ENCODE peak calls at places on chromosomes 1 and 21, in four cellular contexts. D is A549, R is GM12878, U is NB4. E is an unnamed sample.

GRCh38 chr1:237166593-237167077 is 124.7 kb downstream of the RYR2 start:
- DNase-seq in U (no peak), R (no peak), D (no peak), E (no peak)

GRCh38 chr21:15282666-15283065 is 217.9 kb upstream of the NRIP1 start:
- DNase-seq in U (no peak), R (no peak), D (no peak), E (no peak)

GRCh38 chr1:98991127-98992003 is 13.3 kb downstream of the PLPPR5 start:
- DNase-seq in U (peak), D (no peak), R (peak), E (no peak)

GRCh38 chr1:81802601-81803422 is 2.1 kb downstream of the ADGRL2 start:
- DNase-seq in R (no peak), D (no peak), U (no peak), E (no peak)

GRCh38 chr1:6359568-6360496 is 33.7 kb downstream of the ACOT7 start:
- DNase-seq in R (peak), U (peak), D (no peak), E (peak)

GRCh38 chr21:44628707-44629391 is 2.0 kb downstream of the KRTAP10-9 start:
- DNase-seq in D (no peak), U (no peak), R (no peak), E (no peak)

GRCh38 chr1:68745006-68745405 is 248.1 kb upstream of the DEPDC1 start:
- DNase-seq in D (no peak), R (no peak), U (no peak), E (no peak)

GRCh38 chr1:7975212-7975865 is 13.8 kb downstream of the PARK7 start:
- DNase-seq in D (peak), U (peak), R (no peak), E (peak)

GRCh38 chr1:203227684-203228083 is 1.8 kb downstream of the CHIT1 start:
- DNase-seq in D (no peak), U (no peak), R (no peak), E (no peak)

GRCh38 chr1:154962238-154962678 is 676 bp upstream of the PYGO2 start:
- DNase-seq in D (no peak), U (peak), R (no peak), E (no peak)

GRCh38 chr1:238892612-238893011 is 493.8 kb upstream of the CHRM3 start:
- DNase-seq in R (no peak), U (no peak), D (no peak), E (no peak)

GRCh38 chr1:180588121-180588520 is 29.4 kb downstream of the OVAAL start:
- DNase-seq in U (no peak), D (no peak), R (no peak), E (no peak)

GRCh38 chr1:206029484-206029883 is 5.8 kb upstream of the CTSE start:
- DNase-seq in U (no peak), D (no peak), R (no peak), E (no peak)

GRCh38 chr1:232457607-232458006 is 172.3 kb downstream of the SIPA1L2 start:
- DNase-seq in R (peak), D (no peak), U (no peak), E (no peak)

GRCh38 chr1:232459826-232460225 is 170.1 kb downstream of the SIPA1L2 start:
- DNase-seq in U (no peak), R (no peak), D (no peak), E (no peak)

GRCh38 chr1:232459087-232459486 is 170.8 kb downstream of the SIPA1L2 start:
- DNase-seq in D (no peak), R (no peak), U (peak), E (no peak)

GRCh38 chr1:232454487-232454886 is 175.4 kb downstream of the SIPA1L2 start:
- DNase-seq in U (no peak), R (no peak), D (no peak), E (no peak)

DNA sequence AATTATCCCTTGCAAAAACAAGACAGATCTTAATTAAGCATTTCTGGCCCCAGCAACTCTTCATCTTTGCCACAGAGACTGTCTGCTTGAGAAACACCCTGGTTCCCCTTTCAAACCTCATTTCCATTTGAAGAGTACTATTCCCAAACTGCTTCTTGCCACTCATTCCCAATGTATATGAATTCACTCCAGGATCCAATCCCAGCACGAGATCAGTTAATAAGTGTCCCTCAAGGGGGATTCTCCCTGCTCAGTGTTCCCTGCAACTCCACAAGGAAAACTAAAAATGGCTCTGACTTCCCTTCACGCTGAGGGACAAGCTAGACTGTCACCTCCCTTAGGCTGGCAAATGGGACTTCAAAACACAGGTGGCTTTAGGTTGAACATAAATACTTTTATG is 173.2 kb downstream of the SIPA1L2 start:
- DNase-seq in U (no peak), R (no peak), D (no peak), E (no peak)
- TF ChIP-seq MYC in U (no peak), R (no peak), D (no peak), E (no peak)

DNA sequence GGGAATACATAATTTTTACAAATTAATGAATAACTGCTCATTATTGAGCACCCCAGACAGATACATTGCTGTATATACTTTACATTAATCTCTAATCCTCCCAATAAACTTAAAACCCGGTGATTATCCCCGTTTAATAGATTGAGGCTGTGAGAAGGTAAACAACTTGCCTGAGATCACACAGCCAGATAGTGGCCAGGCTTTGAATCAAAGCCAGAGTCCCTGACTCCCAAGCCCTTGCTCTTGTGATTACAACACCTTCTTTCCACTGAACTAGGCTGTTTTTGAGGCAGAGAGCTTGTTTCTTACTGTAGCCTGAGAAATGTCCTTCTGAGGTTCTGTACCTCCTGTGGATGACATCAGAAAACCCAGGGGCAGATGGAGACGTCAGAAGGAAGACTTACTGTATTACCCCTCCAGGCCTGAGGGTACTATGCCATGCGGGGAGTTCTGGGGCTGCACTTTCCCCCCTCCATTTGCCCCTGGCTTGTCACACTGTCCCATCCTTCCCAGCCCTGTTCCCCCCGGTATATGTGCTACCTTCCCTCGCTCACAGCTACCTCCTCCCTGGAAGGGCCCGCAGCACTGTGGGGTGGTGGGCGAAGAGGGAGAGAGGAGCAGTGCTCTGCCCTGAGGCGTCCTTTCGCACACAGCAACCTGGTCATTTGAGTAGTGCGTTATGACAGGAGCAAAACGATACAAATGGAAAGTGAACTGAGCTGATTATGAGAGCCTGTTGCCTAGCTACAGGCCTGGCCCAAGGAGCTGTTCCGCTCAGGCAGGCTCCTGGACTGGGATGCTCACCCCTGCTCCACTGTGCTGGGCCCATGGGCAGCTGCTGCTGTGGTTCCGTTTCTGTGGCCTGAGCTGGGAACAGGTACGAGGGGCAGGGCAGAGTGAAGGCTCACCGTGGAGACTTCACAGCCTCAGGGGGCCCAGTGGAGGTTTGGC is 4.6 kb downstream of the KCNC4 start:
- DNase-seq in R (no peak), U (no peak), D (no peak), E (no peak)
- TF ChIP-seq MYC in R (no peak), U (no peak), D (no peak), E (no peak)

GRCh38 chr1:54566438-54567141 is 18.6 kb downstream of the ACOT11 start:
- DNase-seq in U (no peak), D (no peak), R (no peak), E (no peak)
- TF ChIP-seq MYC in U (no peak), D (no peak), R (no peak), E (no peak)

DNA sequence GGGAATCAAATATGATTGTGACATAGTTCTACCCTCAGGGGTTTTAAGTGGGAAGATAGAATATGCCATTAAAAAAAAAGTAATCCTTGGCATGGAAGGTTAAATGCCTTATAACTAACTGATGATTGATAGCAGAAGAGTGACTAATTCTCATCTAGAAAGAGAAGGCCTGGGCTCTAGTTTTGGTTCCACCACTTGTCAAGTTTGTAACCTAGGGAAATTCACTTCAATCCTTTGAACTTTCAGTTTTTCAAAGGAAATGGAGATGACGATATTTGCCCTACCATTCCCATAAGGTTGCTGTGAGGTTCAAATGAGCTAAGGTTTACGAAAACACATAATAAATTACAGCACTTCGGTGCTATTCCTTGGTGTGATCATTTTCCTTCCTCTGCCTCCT is 88.5 kb downstream of the GPR88 start:
- DNase-seq in U (no peak), D (no peak), R (no peak), E (no peak)
- TF ChIP-seq MYC in U (no peak), D (no peak), R (no peak), E (no peak)

GRCh38 chr1:235018720-235019444 is 109.8 kb downstream of the TOMM20 start:
- DNase-seq in D (no peak), R (no peak), U (peak), E (peak)
- TF ChIP-seq MYC in D (no peak), R (no peak), U (peak), E (no peak)

GRCh38 chr1:37394574-37395464 is 79.6 kb upstream of the ZC3H12A start:
- DNase-seq in D (no peak), U (no peak), R (no peak), E (no peak)

GRCh38 chr1:37392051-37392450 is 82.3 kb upstream of the ZC3H12A start:
- DNase-seq in U (no peak), R (no peak), D (no peak), E (no peak)

GRCh38 chr1:37391181-37391949 is 83.0 kb upstream of the ZC3H12A start:
- DNase-seq in U (peak), R (no peak), D (peak), E (peak)

GRCh38 chr1:37393173-37393572 is 81.2 kb upstream of the ZC3H12A start:
- DNase-seq in R (no peak), U (no peak), D (no peak), E (no peak)

DNA sequence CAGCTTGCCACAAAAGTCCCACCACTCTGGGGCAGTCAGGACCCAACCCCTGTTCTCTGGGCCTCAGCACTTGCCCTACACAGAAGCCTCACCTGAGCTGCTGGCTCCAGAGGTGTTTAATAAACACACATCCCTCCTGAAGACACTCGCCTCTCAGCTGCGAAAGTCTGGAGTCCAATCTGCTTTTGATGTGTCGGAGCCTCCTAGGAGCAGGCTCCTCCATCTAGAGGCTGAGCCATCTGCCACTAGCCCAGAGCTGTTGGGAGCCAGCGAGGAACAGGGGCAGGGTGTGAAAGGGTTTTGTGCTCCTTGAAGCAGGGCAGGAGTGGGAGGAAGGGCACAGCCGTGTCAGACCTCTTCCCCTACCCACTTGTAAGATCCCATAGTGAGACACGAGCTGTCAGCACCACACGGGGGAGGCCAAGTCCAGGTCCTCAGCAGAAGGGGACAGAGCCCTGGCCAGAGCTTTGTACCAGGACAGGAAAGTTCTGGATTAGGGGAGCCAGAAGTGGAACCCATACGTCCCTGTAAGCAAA is 80.7 kb upstream of the ZC3H12A start:
- DNase-seq in D (no peak), R (no peak), U (no peak), E (no peak)
- TF ChIP-seq MYC in D (no peak), R (no peak), U (no peak), E (no peak)

E was measured in K562.